ENCODE peak calls at places on chromosome 14, in eight cellular contexts. M is stomach, U is OCI-LY7, J is HFF-Myc, Y is psoas muscle, X is tibial artery, V is left ventricle myocardium inferior, D is upper lobe of right lung. I is an unnamed sample.

GRCh38 chr14:66717571-66718140 is 209.7 kb downstream of the GPHN start:
- DNase-seq in M (no peak), Y (no peak), U (no peak), V (no peak), J (no peak), X (no peak), D (no peak), I (no peak)

GRCh38 chr14:21711360-21711961 is 37.8 kb upstream of the OR4E1 start:
- DNase-seq in V (no peak), Y (no peak), U (peak), D (no peak), J (peak), M (no peak), X (no peak), I (peak)

GRCh38 chr14:71765505-71765904 is 166.7 kb upstream of the RGS6 start:
- DNase-seq in M (no peak), J (no peak), V (no peak), U (no peak), Y (no peak), D (no peak), X (no peak), I (no peak)

GRCh38 chr14:67674480-67675218 is at the start of gene VTI1B:
- DNase-seq in D (peak), V (peak), M (peak), Y (peak), X (peak), J (no peak), U (peak), I (peak)

GRCh38 chr14:29941401-29941800 is 13.8 kb upstream of the PRKD1 start:
- DNase-seq in Y (no peak), M (no peak), X (no peak), J (no peak), U (no peak), V (no peak), D (no peak), I (no peak)

GRCh38 chr14:65949711-65950516 is 536.3 kb upstream of the CCDC196 start:
- DNase-seq in Y (peak), D (peak), V (peak), X (no peak), U (no peak), J (no peak), M (peak), I (peak)

GRCh38 chr14:92914087-92914656 is 8.8 kb upstream of the CHGA start:
- DNase-seq in V (no peak), M (no peak), X (no peak), Y (no peak), D (no peak), J (no peak), U (peak), I (peak)

GRCh38 chr14:48792376-48793024 is 793.7 kb downstream of the RPS29 start:
- DNase-seq in U (no peak), D (peak), X (no peak), M (no peak), J (no peak), Y (no peak), V (no peak), I (no peak)

GRCh38 chr14:68408680-68409079 is 384.2 kb downstream of the ZFP36L1 start:
- DNase-seq in U (peak), M (no peak), Y (no peak), X (no peak), V (no peak), D (no peak), J (no peak), I (no peak)

GRCh38 chr14:101120636-101121398 is 217.3 kb upstream of the RTL1 start:
- DNase-seq in M (peak), J (no peak), D (peak), U (peak), V (peak), Y (peak), X (peak), I (no peak)

GRCh38 chr14:53325176-53325806 is 172.2 kb upstream of the DDHD1 start:
- DNase-seq in J (no peak), Y (no peak), U (peak), X (no peak), D (no peak), V (no peak), M (no peak), I (peak)
- TF ChIP-seq CTCF in J (peak), Y (peak), U (peak), X (no peak), D (peak), V (peak), M (no peak), I (peak)

GRCh38 chr14:49861581-49861922 is 9.0 kb upstream of the NEMF start:
- DNase-seq in M (peak), U (peak), X (peak), Y (peak), V (peak), D (peak), J (peak), I (peak)

GRCh38 chr14:49853572-49854375 is 1.2 kb upstream of the NEMF start:
- DNase-seq in D (peak), M (peak), U (peak), Y (peak), V (peak), J (peak), X (peak), I (peak)

GRCh38 chr14:49858383-49858782 is 5.8 kb upstream of the NEMF start:
- DNase-seq in D (no peak), V (no peak), M (no peak), Y (no peak), J (no peak), X (no peak), U (peak), I (no peak)

GRCh38 chr14:49860988-49861387 is 8.4 kb upstream of the NEMF start:
- DNase-seq in M (no peak), Y (no peak), U (no peak), X (no peak), V (no peak), J (no peak), D (no peak), I (no peak)

DNA sequence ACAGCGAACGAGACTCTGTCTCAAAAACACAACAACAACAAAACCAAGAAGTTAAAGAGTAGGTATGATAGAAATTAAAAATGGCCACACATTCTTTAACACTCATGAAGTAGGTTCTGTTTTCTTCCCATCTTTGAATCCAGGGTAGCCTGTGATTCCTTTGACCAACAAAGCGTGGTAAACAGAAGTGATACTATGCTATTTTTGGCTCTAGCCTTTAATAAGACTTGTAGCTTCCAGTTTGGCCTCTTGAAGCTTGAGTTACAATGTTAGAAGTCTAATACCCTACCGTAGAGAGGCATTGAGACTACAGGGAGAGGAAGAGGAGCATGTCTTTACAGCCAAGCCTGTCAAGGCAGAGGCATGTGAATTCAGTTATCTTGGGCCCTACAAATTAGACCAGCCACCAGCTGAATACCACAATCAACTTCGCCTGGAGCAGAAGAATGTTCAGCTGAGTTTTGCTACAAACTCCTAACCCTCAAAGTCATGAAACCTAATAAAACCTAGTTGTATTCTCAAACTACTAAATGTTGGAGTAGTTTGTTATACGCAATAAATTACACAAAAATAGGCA is 4.9 kb upstream of the NEMF start:
- DNase-seq in J (no peak), D (no peak), V (no peak), M (no peak), U (peak), Y (no peak), X (no peak), I (no peak)
- H3K4me3 ChIP-seq in J (no peak), D (no peak), V (no peak), M (no peak), U (no peak), Y (peak), X (no peak), I (no peak)

DNA sequence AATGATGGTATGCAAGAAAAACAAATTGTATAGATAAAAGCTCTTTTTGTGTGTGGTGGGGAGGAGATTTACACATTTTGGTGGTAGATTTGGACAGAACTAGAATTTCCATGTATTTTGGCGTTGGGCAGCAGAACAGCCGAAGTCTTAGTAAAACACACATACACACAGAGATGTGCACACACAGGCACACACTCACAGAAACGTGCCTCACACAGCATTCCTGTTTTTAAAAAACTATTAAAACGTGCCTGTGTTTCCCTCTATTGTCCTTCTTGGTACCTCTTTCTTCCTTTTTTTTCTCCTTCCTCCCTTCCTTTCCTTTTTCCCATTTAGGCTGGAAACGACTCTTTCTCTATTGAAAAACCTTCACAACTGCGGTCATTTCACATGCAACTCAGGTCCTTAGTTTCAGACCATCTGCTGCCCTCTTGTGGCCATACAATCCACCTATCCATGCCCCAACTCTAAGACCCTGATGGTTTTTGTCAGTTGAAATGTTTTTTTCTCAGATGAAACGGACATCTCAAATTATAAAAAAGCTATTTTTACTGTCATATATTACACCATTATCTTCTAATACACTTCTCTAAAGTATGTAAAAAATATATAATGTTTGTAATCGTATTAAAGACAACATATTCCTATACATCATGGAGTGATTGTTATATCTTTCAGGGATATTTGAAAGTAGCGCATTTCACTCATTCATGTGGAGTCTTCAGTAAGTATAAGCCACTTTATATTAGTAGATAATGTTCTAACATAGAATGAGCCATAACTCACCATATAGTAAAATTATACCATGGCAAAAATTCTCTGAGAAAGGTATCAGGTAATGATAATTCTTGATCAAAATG is 386.7 kb upstream of the NOVA1 start:
- DNase-seq in Y (peak), J (peak), X (peak), V (peak), M (peak), U (peak), D (no peak), I (peak)
- TF ChIP-seq CTCF in Y (peak), J (peak), X (peak), V (peak), M (peak), U (peak), D (peak), I (peak)

GRCh38 chr14:104393898-104394605 is 185.5 kb upstream of the C14orf180 start:
- DNase-seq in Y (peak), V (peak), X (peak), M (peak), U (peak), J (no peak), D (peak), I (no peak)
- H3K4me3 ChIP-seq in Y (no peak), V (peak), X (no peak), M (no peak), U (no peak), J (no peak), D (no peak), I (no peak)

DNA sequence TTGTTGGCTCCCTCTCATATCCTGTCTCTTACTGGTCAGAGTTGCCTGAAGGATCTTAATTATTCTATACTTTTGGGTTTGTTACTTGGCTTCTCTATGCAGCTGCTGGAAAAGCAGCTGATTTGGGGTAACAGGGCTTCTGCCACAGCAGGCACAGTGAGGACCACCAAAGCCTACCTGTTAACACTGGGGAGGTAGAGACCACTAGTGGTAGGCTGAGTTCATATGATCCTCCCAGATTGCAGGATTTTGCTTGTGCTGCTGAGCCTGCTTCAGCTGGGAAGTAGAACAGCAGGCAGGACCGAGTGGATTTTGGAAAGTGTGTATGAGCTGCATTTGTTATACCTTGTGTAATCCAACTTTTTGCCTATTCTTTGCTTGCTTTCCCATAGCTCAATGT is 34.1 kb downstream of the RCOR1 start:
- DNase-seq in U (no peak), V (no peak), Y (no peak), X (no peak), D (no peak), J (no peak), M (no peak), I (no peak)
- TF ChIP-seq CTCF in U (peak), V (no peak), Y (no peak), X (no peak), D (no peak), J (no peak), M (no peak), I (no peak)